ENCODE peak calls at places on chromosomes 1 and 21, in five cellular contexts. X is brain microvascular endothelial cell; G is fibroblast of villous mesenchyme; K is cardiac muscle cell; S is CD4-positive, alpha-beta T cell. E is an unnamed sample.

GRCh38 chr1:198902616-198903140 is 263.8 kb downstream of the PTPRC start:
- DNase-seq in S (no peak), K (no peak), X (no peak), G (no peak), E (no peak)

GRCh38 chr1:6026095-6026809 is 19.4 kb upstream of the KCNAB2 start:
- DNase-seq in S (peak), X (peak), G (peak), K (peak), E (peak)

GRCh38 chr1:185453496-185454192 is 136.6 kb upstream of the IVNS1ABP start:
- DNase-seq in S (no peak), K (no peak), G (peak), X (peak), E (peak)

GRCh38 chr21:42461881-42462877 is 33.8 kb downstream of the RSPH1 start:
- DNase-seq in S (no peak), K (no peak), X (no peak), G (no peak), E (no peak)

GRCh38 chr21:18114735-18115134 is 129.9 kb upstream of the CHODL start:
- DNase-seq in G (no peak), K (no peak), X (no peak), S (no peak), E (peak)

GRCh38 chr1:32539584-32540571 is 651 bp downstream of the ZBTB8A start:
- DNase-seq in S (no peak), K (peak), G (peak), X (peak), E (no peak)

GRCh38 chr1:31727195-31727594 is 23.4 kb upstream of the COL16A1 start:
- DNase-seq in X (no peak), G (no peak), K (no peak), S (no peak), E (no peak)

GRCh38 chr1:52057245-52057644 is 1.1 kb downstream of the BTF3L4 start:
- DNase-seq in X (no peak), S (no peak), G (peak), K (no peak), E (peak)

GRCh38 chr1:3632298-3632697 is 7.5 kb downstream of the TPRG1L start:
- DNase-seq in S (no peak), X (no peak), K (no peak), G (no peak), E (no peak)

GRCh38 chr1:46595127-46595526 is 8.9 kb downstream of the MKNK1 start:
- DNase-seq in S (no peak), K (no peak), G (no peak), X (no peak), E (no peak)

GRCh38 chr21:32257952-32258785 is 20.7 kb downstream of the MIS18A start:
- DNase-seq in G (peak), S (no peak), X (peak), K (peak), E (peak)

GRCh38 chr1:199054706-199055105 is 415.9 kb downstream of the PTPRC start:
- DNase-seq in X (no peak), K (no peak), S (no peak), G (no peak), E (peak)

GRCh38 chr1:46622341-46622740 is 5.7 kb upstream of the MOB3C start:
- DNase-seq in G (peak), K (no peak), S (no peak), X (peak), E (peak)

GRCh38 chr1:174949645-174950044 is 50.1 kb upstream of the CACYBP start:
- DNase-seq in S (no peak), X (no peak), G (no peak), K (no peak), E (no peak)

GRCh38 chr1:36481771-36482723 is 666 bp downstream of the CSF3R start:
- DNase-seq in K (no peak), S (no peak), G (no peak), X (no peak), E (no peak)

DNA sequence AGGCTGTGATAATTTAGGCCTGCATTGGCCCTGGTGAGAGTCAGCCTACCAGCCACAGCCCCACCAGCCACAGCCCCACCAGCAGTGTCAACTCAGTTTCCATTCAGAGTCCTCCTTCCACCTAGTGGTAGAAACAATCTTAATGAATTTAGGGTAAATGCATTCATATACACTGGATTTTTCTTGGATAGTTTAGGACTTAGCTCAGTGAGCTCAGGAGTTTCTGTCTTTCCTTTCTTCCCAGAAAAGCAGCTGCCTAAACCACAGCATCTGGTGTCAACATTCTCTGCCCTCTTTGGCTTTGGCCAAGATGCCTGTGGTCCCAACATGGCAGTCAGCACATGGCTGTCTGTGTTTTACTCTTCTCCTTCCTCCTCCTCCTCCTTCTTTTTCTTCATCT is 94.0 kb downstream of the CLIC6 start:
- DNase-seq in K (no peak), S (no peak), G (peak), X (no peak), E (no peak)
- TF ChIP-seq CTCF in K (no peak), S (no peak), G (peak), X (peak), E (no peak)

GRCh38 chr1:183600136-183600535 is 9.9 kb upstream of the NCF2 start:
- DNase-seq in K (no peak), G (peak), X (peak), S (no peak), E (peak)
- TF ChIP-seq CTCF in K (no peak), G (no peak), X (no peak), S (no peak), E (no peak)

DNA sequence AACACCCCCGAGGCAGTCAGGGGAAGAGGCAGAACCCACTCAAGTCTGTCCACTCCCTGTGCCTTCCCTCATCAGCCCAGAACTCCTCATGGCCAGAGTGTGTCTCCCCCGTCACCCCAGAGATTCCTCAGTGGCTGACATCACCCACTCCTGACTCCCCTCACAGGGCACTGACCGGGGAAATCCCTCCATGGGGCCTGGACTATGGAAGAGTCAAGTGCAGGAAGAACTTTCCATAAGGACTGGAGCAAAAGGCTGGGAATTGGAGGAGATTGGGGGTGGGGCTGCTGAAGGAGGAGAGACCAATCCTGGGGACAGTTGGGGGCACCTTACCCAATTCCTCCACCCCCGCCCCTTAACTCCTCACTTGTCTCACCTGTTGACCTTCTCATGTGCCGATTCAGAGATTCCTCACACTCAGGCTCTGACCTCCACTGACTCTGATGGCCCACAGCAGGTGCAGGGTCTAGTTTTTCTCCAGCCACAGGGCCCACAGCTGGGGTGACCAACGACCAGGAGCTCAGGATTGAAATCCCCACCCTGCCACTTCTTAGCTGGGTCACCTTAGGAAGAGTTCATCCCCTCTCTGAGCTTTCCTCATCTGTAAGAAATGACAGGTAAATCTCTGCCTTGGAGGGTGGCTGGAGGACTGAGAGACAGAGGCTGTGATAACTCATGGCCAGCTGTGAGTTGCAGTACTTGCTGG is 481 bp upstream of the EXTL1 start:
- DNase-seq in K (no peak), X (no peak), S (no peak), G (peak), E (no peak)
- TF ChIP-seq CTCF in K (no peak), X (no peak), S (no peak), G (no peak), E (no peak)

DNA sequence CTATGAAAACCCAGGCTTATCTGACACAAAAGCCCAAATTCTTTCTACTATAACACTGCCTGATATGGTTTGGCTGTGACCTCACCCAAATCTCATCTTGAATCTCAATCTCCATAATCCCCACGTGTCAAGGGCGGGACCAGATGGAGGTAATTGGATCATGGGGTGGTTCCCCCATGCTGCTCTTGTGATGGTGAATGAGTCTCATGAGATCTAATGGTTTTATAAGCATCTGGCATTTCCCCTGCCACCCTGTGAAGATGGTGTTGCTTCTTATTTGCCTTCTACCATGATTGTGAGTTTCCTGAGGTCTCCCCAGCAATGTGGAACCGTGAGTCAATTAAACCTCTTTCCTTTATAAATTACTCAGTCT is 123.3 kb upstream of the USP24 start:
- DNase-seq in S (no peak), K (no peak), G (no peak), X (no peak), E (no peak)
- TF ChIP-seq CTCF in S (no peak), K (no peak), G (no peak), X (no peak), E (no peak)